ENCODE peak calls at places on chromosome 9, in eight cellular contexts. S, Q, K, R, G, V, H and N are unnamed samples.

GRCh38 chr9:129486496-129487306 is 134.2 kb downstream of the C9orf50 start:
- DNase-seq in S (no peak), V (no peak), K (peak), R (peak), H (no peak), Q (no peak), G (no peak), N (no peak)

GRCh38 chr9:81474792-81475191 is 214.6 kb downstream of the TLE1 start:
- DNase-seq in R (no peak), V (no peak), G (no peak), K (no peak), S (no peak), H (no peak), Q (no peak), N (no peak)

GRCh38 chr9:14511452-14511851 is 181.8 kb downstream of the ZDHHC21 start:
- DNase-seq in V (no peak), S (no peak), K (no peak), H (no peak), R (no peak), G (no peak), Q (no peak), N (no peak)

GRCh38 chr9:35734096-35734495 is 1.6 kb downstream of the CREB3 start:
- DNase-seq in R (no peak), H (no peak), Q (no peak), K (no peak), V (no peak), S (no peak), G (no peak), N (no peak)

GRCh38 chr9:109477269-109478203 is 20.6 kb downstream of the PTPN3 start:
- DNase-seq in S (no peak), H (peak), G (no peak), V (no peak), R (no peak), Q (peak), K (peak), N (no peak)

GRCh38 chr9:35107337-35108290 is 4.7 kb upstream of the STOML2 start:
- DNase-seq in G (no peak), V (no peak), S (no peak), Q (no peak), H (no peak), K (no peak), R (no peak), N (no peak)

GRCh38 chr9:126002476-126003350 is 255.5 kb downstream of the PBX3 start:
- DNase-seq in G (no peak), V (no peak), S (no peak), Q (no peak), K (no peak), H (no peak), R (no peak), N (no peak)

GRCh38 chr9:98877211-98877730 is 66.4 kb upstream of the COL15A1 start:
- DNase-seq in H (no peak), Q (no peak), K (no peak), S (no peak), V (no peak), R (no peak), G (no peak), N (no peak)

GRCh38 chr9:74570879-74571512 is 73.9 kb downstream of the RORB start:
- DNase-seq in R (peak), K (peak), V (no peak), H (no peak), S (peak), G (no peak), Q (peak), N (no peak)

GRCh38 chr9:12748016-12748415 is 26.8 kb upstream of the LURAP1L start:
- DNase-seq in S (no peak), V (no peak), K (peak), Q (no peak), R (peak), G (no peak), H (no peak), N (no peak)

GRCh38 chr9:4946937-4947336 is 38.1 kb upstream of the JAK2 start:
- DNase-seq in G (no peak), H (no peak), R (no peak), V (no peak), Q (no peak), K (no peak), S (no peak), N (no peak)

GRCh38 chr9:137467161-137467581 is 8.0 kb upstream of the NSMF start:
- DNase-seq in Q (no peak), G (no peak), S (no peak), V (no peak), R (no peak), K (no peak), H (no peak), N (no peak)

GRCh38 chr9:78296208-78296892 is 575 bp upstream of the PSAT1 start:
- DNase-seq in R (peak), Q (no peak), G (no peak), V (no peak), S (peak), H (no peak), K (peak), N (no peak)

GRCh38 chr9:80692751-80693150 is 996.6 kb downstream of the TLE1 start:
- DNase-seq in R (no peak), H (no peak), S (no peak), Q (no peak), G (no peak), V (no peak), K (no peak), N (no peak)

GRCh38 chr9:36597412-36598178 is 24.9 kb downstream of the MELK start:
- DNase-seq in H (no peak), R (peak), G (no peak), S (peak), V (no peak), Q (peak), K (peak), N (peak)

GRCh38 chr9:69090140-69090750 is 54.7 kb downstream of the FXN start:
- DNase-seq in S (peak), V (no peak), K (no peak), G (no peak), H (no peak), R (no peak), Q (no peak), N (no peak)

GRCh38 chr9:31188496-31188895 is 1195.9 kb upstream of the ACO1 start:
- DNase-seq in G (no peak), R (no peak), V (no peak), H (no peak), K (no peak), S (no peak), Q (no peak), N (no peak)

GRCh38 chr9:382383-382782 is 167.7 kb downstream of the DOCK8 start:
- DNase-seq in G (no peak), K (no peak), S (no peak), H (no peak), Q (no peak), R (no peak), V (no peak), N (no peak)

GRCh38 chr9:134189475-134190231 is 25.3 kb upstream of the RNU6ATAC start:
- DNase-seq in H (no peak), Q (no peak), S (no peak), G (no peak), R (no peak), V (no peak), K (no peak), N (no peak)

GRCh38 chr9:99682378-99682777 is 139.3 kb upstream of the NR4A3 start:
- DNase-seq in S (no peak), K (no peak), H (no peak), V (no peak), G (no peak), R (no peak), Q (no peak), N (no peak)

GRCh38 chr9:134326754-134327526 is 685 bp downstream of the RXRA start:
- DNase-seq in K (peak), R (peak), Q (peak), H (no peak), S (peak), G (no peak), V (no peak), N (no peak)